ENCODE peak calls at places on chromosomes 16 and 17, in eight cellular contexts. I is stimulated activated naive B cell treated with anti-CD40 and anti-IgM and Interleukin-4, amounts not matched to agents 10 μg/mL and 1 μg/mL and 100 μg/mL, for 72 hours; Q is hepatic stellate cell; D is activated CD4-positive, alpha-beta T cell treated with anti-CD3 and anti-CD28 coated beads, Interleukin-2, amount 50 U/mL, for 48 hours; M is GM13976; C is ELR; O is T-helper 2 cell; K is GM04503. A is an unnamed sample.

GRCh38 chr16:30948087-30948955 is 547 bp upstream of the ORAI3 start:
- DNase-seq in I (no peak), Q (peak), D (peak), M (peak), C (peak), O (peak), K (peak), A (peak)

GRCh38 chr17:72719582-72720493 is 372.6 kb downstream of the SLC39A11 start:
- DNase-seq in I (peak), Q (no peak), D (peak), M (no peak), C (no peak), O (peak), K (no peak), A (peak)

GRCh38 chr16:73432794-73433455 is 385.0 kb upstream of the ZFHX3 start:
- DNase-seq in I (no peak), Q (no peak), D (no peak), M (no peak), C (no peak), O (no peak), K (no peak), A (no peak)

GRCh38 chr17:17365476-17366110 is 62.4 kb downstream of the NT5M start:
- DNase-seq in I (no peak), Q (no peak), D (no peak), M (no peak), C (no peak), O (no peak), K (no peak), A (no peak)

GRCh38 chr17:62995377-62995885 is 29.4 kb downstream of the TANC2 start:
- DNase-seq in I (no peak), Q (peak), D (peak), M (peak), C (peak), O (peak), K (no peak), A (no peak)

GRCh38 chr17:19002805-19003542 is 1.6 kb downstream of the FAM83G start:
- DNase-seq in I (no peak), Q (no peak), D (no peak), M (no peak), C (peak), O (peak), K (no peak), A (no peak)

GRCh38 chr16:74984194-74984669 is 691 bp downstream of the WDR59 start:
- DNase-seq in I (no peak), Q (peak), D (peak), M (no peak), C (peak), O (peak), K (no peak), A (no peak)

GRCh38 chr16:56357291-56357764 is 68.0 kb downstream of the AMFR start:
- DNase-seq in I (no peak), Q (peak), D (no peak), M (peak), C (peak), O (no peak), K (peak), A (peak)

GRCh38 chr17:50904522-50905459 is 38.6 kb upstream of the TOB1 start:
- DNase-seq in I (no peak), Q (peak), D (no peak), M (no peak), C (no peak), O (peak), K (no peak), A (no peak)

GRCh38 chr17:39014795-39015545 is 47.8 kb upstream of the FBXO47 start:
- DNase-seq in I (no peak), Q (no peak), D (no peak), M (no peak), C (peak), O (no peak), K (no peak), A (no peak)

GRCh38 chr16:85555549-85556455 is 57.3 kb upstream of the GSE1 start:
- DNase-seq in I (peak), Q (peak), D (peak), M (no peak), C (peak), O (peak), K (no peak), A (peak)

GRCh38 chr17:32495347-32496253 is 8.8 kb downstream of the CDK5R1 start:
- DNase-seq in I (no peak), Q (peak), D (no peak), M (no peak), C (no peak), O (no peak), K (no peak), A (no peak)

GRCh38 chr17:63430223-63430622 is 15.9 kb downstream of the CYB561 start:
- DNase-seq in I (no peak), Q (no peak), D (no peak), M (peak), C (no peak), O (no peak), K (no peak), A (no peak)

GRCh38 chr16:2783581-2784375 is 3.6 kb downstream of the PRSS33 start:
- DNase-seq in I (no peak), Q (no peak), D (no peak), M (no peak), C (no peak), O (no peak), K (no peak), A (no peak)

GRCh38 chr16:31022574-31023251 is 10.6 kb upstream of the STX4 start:
- DNase-seq in I (no peak), Q (no peak), D (no peak), M (no peak), C (no peak), O (no peak), K (no peak), A (no peak)

GRCh38 chr16:78407191-78407590 is 307.7 kb downstream of the WWOX start:
- DNase-seq in I (no peak), Q (no peak), D (no peak), M (no peak), C (no peak), O (no peak), K (no peak), A (peak)

GRCh38 chr17:54435966-54436365 is 464.7 kb upstream of the TOM1L1 start:
- DNase-seq in I (no peak), Q (no peak), D (no peak), M (no peak), C (no peak), O (no peak), K (no peak), A (no peak)

GRCh38 chr17:71327376-71328059 is 793.3 kb upstream of the SOX9 start:
- DNase-seq in I (no peak), Q (no peak), D (no peak), M (no peak), C (peak), O (no peak), K (peak), A (no peak)

GRCh38 chr17:70329751-70330150 is 160.4 kb downstream of the KCNJ2 start:
- DNase-seq in I (no peak), Q (no peak), D (no peak), M (no peak), C (no peak), O (no peak), K (no peak), A (no peak)